ENCODE peak calls at places on chromosomes 2 and 18, in four cellular contexts. O is IMR-90, G is A549, B is HepG2. K is an unnamed sample.
A peak's percentile ranks its signal among the peaks of the same experiment; 100 is the strongest.

GRCh38 chr2:239966029-239966847 is 58.9 kb downstream of the NDUFA10 start:
- DNase-seq in G (no peak), B (no peak), O (no peak), K (no peak)

GRCh38 chr2:23784971-23785370 is 142.0 kb downstream of the ATAD2B start:
- DNase-seq in G (no peak), O (no peak), B (peak; percentile 29), K (no peak)

GRCh38 chr2:16613475-16613874 is 52.2 kb downstream of the CYRIA start:
- DNase-seq in B (peak; percentile 20), G (peak; percentile 42), O (no peak), K (peak; percentile 21)

GRCh38 chr2:203675086-203675485 is 31.4 kb upstream of the CD28 start:
- DNase-seq in B (no peak), G (no peak), O (peak; percentile 66), K (no peak)

GRCh38 chr2:202084265-202084664 is 11.2 kb downstream of the KIAA2012 start:
- DNase-seq in B (no peak), O (peak; percentile 15), G (no peak), K (no peak)

GRCh38 chr2:190863946-190864345 is 16.7 kb upstream of the GLS start:
- DNase-seq in G (no peak), B (no peak), O (no peak), K (no peak)

GRCh38 chr18:23822590-23823385 is 133.5 kb downstream of the LAMA3 start:
- DNase-seq in G (no peak), B (no peak), O (peak; percentile 49), K (no peak)

GRCh38 chr2:236633764-236634163 is 64.1 kb downstream of the ACKR3 start:
- DNase-seq in G (no peak), O (no peak), B (no peak), K (no peak)

GRCh38 chr18:38930881-38931753 is 1365.5 kb upstream of the CELF4 start:
- DNase-seq in G (no peak), B (no peak), O (no peak), K (no peak)

GRCh38 chr18:60020107-60020925 is 120.5 kb downstream of the PMAIP1 start:
- DNase-seq in B (no peak), G (no peak), O (peak; percentile 26), K (no peak)

GRCh38 chr18:40607741-40608140 is 1347.3 kb upstream of the PIK3C3 start:
- DNase-seq in B (no peak), G (no peak), O (no peak), K (no peak)

GRCh38 chr18:902179-902718 is 2.4 kb upstream of the ADCYAP1 start:
- DNase-seq in B (no peak), O (no peak), G (no peak), K (peak; percentile 50)

GRCh38 chr2:105403785-105404698 is 5.2 kb upstream of the FHL2 start:
- DNase-seq in O (peak; percentile 94), B (no peak), G (peak; percentile 36), K (peak; percentile 37)

GRCh38 chr2:96881349-96882195 is 11.7 kb upstream of the SEMA4C start:
- DNase-seq in O (no peak), B (no peak), G (no peak), K (peak; percentile 65)

GRCh38 chr2:31644551-31644950 is 63.8 kb upstream of the SRD5A2 start:
- DNase-seq in G (no peak), B (no peak), O (no peak), K (no peak)

GRCh38 chr18:10863026-10863425 is 286.3 kb downstream of the PIEZO2 start:
- DNase-seq in G (no peak), O (peak; percentile 81), B (no peak), K (no peak)

GRCh38 chr2:63796376-63796775 is 45.3 kb upstream of the UGP2 start:
- DNase-seq in G (no peak), O (no peak), B (no peak), K (no peak)

GRCh38 chr2:50018938-50019337 is 864.6 kb upstream of the FSHR start:
- DNase-seq in G (no peak), B (no peak), O (no peak), K (no peak)

GRCh38 chr2:224884188-224884587 is 158.1 kb downstream of the DOCK10 start:
- DNase-seq in O (peak; percentile 35), B (no peak), G (no peak), K (no peak)

GRCh38 chr18:1527805-1528204 is 623.1 kb downstream of the ADCYAP1 start:
- DNase-seq in O (no peak), G (no peak), B (no peak), K (no peak)

GRCh38 chr2:226002438-226002837 is 602.9 kb downstream of the NYAP2 start:
- DNase-seq in B (peak; percentile 58), G (peak; percentile 26), O (peak; percentile 90), K (no peak)

GRCh38 chr18:68699043-68699442 is 15.9 kb downstream of the TMX3 start:
- DNase-seq in B (no peak), G (no peak), O (peak; percentile 68), K (no peak)

GRCh38 chr2:7165736-7166135 is 248.5 kb downstream of the RNF144A start:
- DNase-seq in G (no peak), B (no peak), O (no peak), K (no peak)

GRCh38 chr18:68314403-68314802 is 400.5 kb downstream of the TMX3 start:
- DNase-seq in B (no peak), G (no peak), O (peak; percentile 35), K (no peak)

GRCh38 chr2:70371753-70372152 is 69.9 kb upstream of the FAM136A start:
- DNase-seq in G (no peak), B (no peak), O (peak; percentile 69), K (no peak)

GRCh38 chr2:151198646-151199045 is 63.0 kb downstream of the RBM43 start:
- DNase-seq in O (no peak), B (no peak), G (no peak), K (no peak)

GRCh38 chr2:26561918-26562810 is 79.0 kb downstream of the CIB4 start:
- DNase-seq in G (peak; percentile 92), O (no peak), B (peak; percentile 61), K (peak; percentile 78)

GRCh38 chr2:222799262-222799918 is 61.4 kb upstream of the ACSL3 start:
- DNase-seq in B (no peak), O (no peak), G (no peak), K (no peak)

GRCh38 chr2:96698221-96698861 is 41.5 kb downstream of the LMAN2L start:
- DNase-seq in O (no peak), G (no peak), B (no peak), K (no peak)

GRCh38 chr2:238231809-238232208 is 8.0 kb downstream of the HES6 start:
- DNase-seq in O (no peak), G (no peak), B (no peak), K (no peak)

GRCh38 chr2:239777219-239777618 is 247.9 kb downstream of the NDUFA10 start:
- DNase-seq in O (no peak), B (no peak), G (no peak), K (no peak)

GRCh38 chr18:35409921-35410320 is 32.8 kb upstream of the ZNF396 start:
- DNase-seq in G (no peak), O (no peak), B (no peak), K (peak; percentile 22)

GRCh38 chr2:31087491-31087890 is 50.7 kb downstream of the GALNT14 start:
- DNase-seq in G (no peak), O (no peak), B (no peak), K (no peak)

GRCh38 chr2:84971799-84972790 is 1.1 kb downstream of the KCMF1 start:
- DNase-seq in B (no peak), G (no peak), O (peak; percentile 42), K (no peak)

GRCh38 chr2:196370386-196370785 is 199.0 kb upstream of the STK17B start:
- DNase-seq in O (no peak), G (no peak), B (no peak), K (no peak)

GRCh38 chr2:219572237-219573001 is at the start of gene INHA:
- DNase-seq in B (no peak), O (no peak), G (no peak), K (no peak)

GRCh38 chr2:152385718-152386117 is 50.7 kb downstream of the FMNL2 start:
- DNase-seq in B (no peak), G (no peak), O (no peak), K (no peak)

GRCh38 chr2:179917272-179917671 is 55.9 kb upstream of the ZNF385B start:
- DNase-seq in O (peak; percentile 69), B (peak; percentile 13), G (no peak), K (no peak)

GRCh38 chr18:74836296-74837139 is 238.8 kb downstream of the ZNF407 start:
- DNase-seq in B (peak; percentile 72), O (peak; percentile 72), G (no peak), K (no peak)

GRCh38 chr18:74840492-74841167 is 243.0 kb downstream of the ZNF407 start:
- DNase-seq in B (peak; percentile 78), O (peak; percentile 82), G (no peak), K (no peak)

DNA sequence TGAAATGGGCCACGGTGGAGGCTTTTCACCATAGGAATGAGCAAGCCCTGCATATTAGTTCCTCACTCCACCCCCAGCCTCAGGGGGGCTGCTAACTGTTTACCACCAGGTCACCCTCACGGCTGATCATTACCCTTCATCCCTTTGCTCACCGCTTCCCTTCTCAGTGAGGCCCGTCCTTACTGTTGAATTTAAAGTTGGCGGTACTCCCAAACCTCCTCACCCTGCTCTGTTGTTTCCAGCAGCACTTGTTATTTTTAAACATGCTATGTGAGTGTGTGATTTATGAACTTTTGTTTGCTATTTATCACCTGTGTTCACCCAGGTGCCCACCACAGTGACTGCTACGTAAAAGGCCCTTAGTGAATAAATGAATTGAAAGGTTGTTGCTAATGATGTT is 243.6 kb downstream of the ZNF407 start:
- DNase-seq in O (no peak), B (no peak), G (no peak), K (no peak)
- TF ChIP-seq SMC3 in O (no peak), B (no peak), G (no peak), K (no peak)

GRCh38 chr2:127573298-127573697 is 37.8 kb downstream of the MYO7B start:
- DNase-seq in G (no peak), B (no peak), O (no peak), K (no peak)
- TF ChIP-seq MAZ in G (no peak), B (no peak), O (no peak), K (no peak)

GRCh38 chr2:18791172-18791797 is 201.9 kb upstream of the NT5C1B start:
- DNase-seq in B (no peak), O (peak; percentile 76), G (no peak), K (no peak)
- TF ChIP-seq BHLHE40 in B (no peak), O (no peak), G (no peak), K (no peak)

GRCh38 chr18:49630246-49630699 is 68.4 kb downstream of the LIPG start:
- DNase-seq in O (no peak), G (no peak), B (peak; percentile 92), K (no peak)
- TF ChIP-seq SMC3 in O (no peak), G (no peak), B (peak; percentile 34), K (no peak)

GRCh38 chr2:235264512-235264911 is 229.3 kb upstream of the AGAP1 start:
- DNase-seq in O (no peak), G (no peak), B (no peak), K (no peak)

GRCh38 chr2:235265348-235265965 is 228.4 kb upstream of the AGAP1 start:
- DNase-seq in B (peak; percentile 38), O (no peak), G (no peak), K (no peak)

GRCh38 chr2:235263205-235264120 is 230.4 kb upstream of the AGAP1 start:
- DNase-seq in O (peak; percentile 93), G (peak; percentile 90), B (peak; percentile 86), K (peak; percentile 8)

GRCh38 chr2:235264121-235264493 is 229.7 kb upstream of the AGAP1 start:
- DNase-seq in O (no peak), G (peak; percentile 18), B (no peak), K (no peak)

GRCh38 chr2:235262750-235263149 is 231.1 kb upstream of the AGAP1 start:
- DNase-seq in G (no peak), O (no peak), B (no peak), K (no peak)
- TF ChIP-seq MAZ in G (no peak), O (no peak), B (no peak), K (no peak)

K was measured in K562.